ENCODE peak calls at places on chromosomes 3 and 15, in eight cellular contexts. O is ureter; Y is stimulated activated CD8-positive, alpha-beta memory T cell treated with anti-CD3 and anti-CD28 coated beads, Interleukin-2, amount 100 ng/mL, for 48 hours; Q is AG20443; H is activated CD4-positive, alpha-beta T cell treated with anti-CD3 and anti-CD28 coated beads, Interleukin-2, amount 10 ng/mL, durations not matched to agents 7 days and 5 days; P is activated naive CD4-positive, alpha-beta T cell; R is HCEC 1CT; D is iris pigment epithelial cell. B is an unnamed sample.
A peak's percentile ranks its signal among the peaks of the same experiment; 100 is the strongest.

GRCh38 chr3:169026543-169027181 is 636.9 kb downstream of the MECOM start:
- DNase-seq in H (no peak), Q (peak; percentile 64), D (peak; percentile 93), P (no peak), O (no peak), Y (no peak), R (peak; percentile 93), B (no peak)

GRCh38 chr3:177104299-177104992 is 92.8 kb downstream of the TBL1XR1 start:
- DNase-seq in D (no peak), P (no peak), O (no peak), R (no peak), H (no peak), Q (no peak), Y (no peak), B (no peak)

GRCh38 chr3:50242778-50243551 is 7.0 kb downstream of the GNAI2 start:
- DNase-seq in Y (peak; percentile 30), O (no peak), P (no peak), D (peak; percentile 88), H (no peak), Q (peak; percentile 48), R (no peak), B (peak; percentile 77)

GRCh38 chr3:15795563-15796308 is 2.0 kb downstream of the ANKRD28 start:
- DNase-seq in D (peak; percentile 79), Y (no peak), R (peak; percentile 56), H (no peak), O (no peak), Q (peak; percentile 33), P (no peak), B (no peak)

GRCh38 chr15:43927203-43927602 is 100.4 kb downstream of the WDR76 start:
- DNase-seq in O (no peak), D (no peak), Q (no peak), H (no peak), Y (no peak), P (no peak), R (no peak), B (no peak)

GRCh38 chr3:52787672-52788625 is 6.6 kb upstream of the ITIH3 start:
- DNase-seq in O (no peak), R (no peak), Q (peak; percentile 74), D (no peak), H (no peak), P (no peak), Y (no peak), B (no peak)

GRCh38 chr15:90075420-90076289 is 26.6 kb downstream of the IDH2 start:
- DNase-seq in H (no peak), P (no peak), O (no peak), D (no peak), Q (no peak), R (no peak), Y (no peak), B (no peak)

GRCh38 chr3:45440562-45440961 is 52.2 kb downstream of the LARS2 start:
- DNase-seq in O (no peak), Y (no peak), R (no peak), D (no peak), H (no peak), P (no peak), Q (no peak), B (no peak)

B was measured in endothelial cell.